ENCODE peak calls at places on chromosomes 1 and 21, in four cellular contexts. X is AG09309; N is activated T-cell treated with anti-CD3 and anti-CD28 coated beads, Interleukin-2, amount 50 U/mL, for 72 hours; J is cardiac muscle cell. H is an unnamed sample.

GRCh38 chr21:44401386-44402160 is 48.2 kb downstream of the TRPM2 start:
- DNase-seq in X (no peak), N (no peak), J (no peak), H (no peak)

GRCh38 chr21:36545776-36546511 is 66.0 kb upstream of the CLDN14 start:
- DNase-seq in N (no peak), X (no peak), J (peak; percentile 46), H (no peak)

GRCh38 chr1:101088431-101088830 is 62.8 kb upstream of the DPH5 start:
- DNase-seq in X (no peak), N (no peak), J (peak; percentile 3), H (no peak)

GRCh38 chr1:155466996-155467395 is 95.6 kb downstream of the ASH1L start:
- DNase-seq in J (peak; percentile 68), X (no peak), N (no peak), H (no peak)

GRCh38 chr1:22174446-22174845 is 31.5 kb upstream of the WNT4 start:
- DNase-seq in J (no peak), N (no peak), X (no peak), H (no peak)

GRCh38 chr1:232629250-232630046 is 485 bp downstream of the SIPA1L2 start:
- DNase-seq in N (peak; percentile 10), X (no peak), J (peak; percentile 35), H (peak; percentile 79)

GRCh38 chr1:199067483-199067882 is 428.6 kb downstream of the PTPRC start:
- DNase-seq in J (no peak), N (no peak), X (no peak), H (no peak)

GRCh38 chr1:13664451-13664850 is 35.5 kb upstream of the PRDM2 start:
- DNase-seq in J (no peak), X (no peak), N (no peak), H (no peak)

GRCh38 chr1:193069748-193070394 is 10.5 kb downstream of the RO60 start:
- DNase-seq in X (no peak), J (peak; percentile 18), N (no peak), H (no peak)

H was measured in ELF-1.